ENCODE peak calls at places on chromosomes 2 and 18, in eight cellular contexts. H is GM23338, A is hepatocyte, O is K562, J is SK-N-SH, U is HCT116, C is neuronal stem cell, L is GM23248. F is an unnamed sample.

GRCh38 chr2:180662555-180662954 is 317.9 kb upstream of the UBE2E3 start:
- DNase-seq in C (no peak), U (no peak), A (no peak), H (no peak), J (no peak), L (peak), O (no peak), F (no peak)

GRCh38 chr2:189552991-189553404 is 27.6 kb downstream of the SLC40A1 start:
- DNase-seq in U (no peak), C (no peak), O (no peak), L (no peak), H (no peak), A (no peak), J (no peak), F (no peak)

GRCh38 chr2:179595284-179595683 is 266.1 kb downstream of the ZNF385B start:
- DNase-seq in A (no peak), J (no peak), C (no peak), L (peak), H (peak), O (no peak), U (no peak), F (no peak)

GRCh38 chr2:237464757-237465391 is 22.2 kb upstream of the MLPH start:
- DNase-seq in U (no peak), C (no peak), L (peak), J (no peak), O (no peak), A (no peak), H (no peak), F (no peak)

GRCh38 chr2:128303095-128303791 is 15.4 kb downstream of the HS6ST1 start:
- DNase-seq in J (no peak), O (no peak), H (no peak), U (no peak), L (no peak), C (no peak), A (no peak), F (peak)

GRCh38 chr2:157325786-157326185 is at the start of gene ERMN:
- DNase-seq in J (no peak), C (peak), H (peak), L (no peak), O (no peak), A (no peak), U (no peak), F (no peak)

GRCh38 chr18:38243291-38243690 is 677.7 kb upstream of the CELF4 start:
- DNase-seq in J (no peak), U (no peak), H (no peak), A (no peak), C (no peak), O (no peak), L (no peak), F (no peak)

GRCh38 chr18:5110288-5110687 is 86.8 kb downstream of the AKAIN1 start:
- DNase-seq in J (no peak), L (no peak), U (no peak), H (no peak), O (no peak), A (no peak), C (no peak), F (no peak)

GRCh38 chr2:238092486-238093035 is 7.6 kb upstream of the ESPNL start:
- DNase-seq in O (no peak), J (peak), U (no peak), A (no peak), H (no peak), L (no peak), C (no peak), F (no peak)

GRCh38 chr2:146481629-146482028 is 1363.2 kb upstream of the ACVR2A start:
- DNase-seq in A (no peak), L (peak), U (no peak), C (no peak), H (no peak), J (no peak), O (no peak), F (no peak)

GRCh38 chr18:49021433-49022129 is 70.8 kb upstream of the SMAD7 start:
- DNase-seq in A (peak), O (peak), C (no peak), J (peak), U (peak), H (peak), L (peak), F (peak)

GRCh38 chr18:4270988-4271387 is 184.1 kb downstream of the DLGAP1 start:
- DNase-seq in U (no peak), H (no peak), J (no peak), A (no peak), C (no peak), L (no peak), O (no peak), F (no peak)

GRCh38 chr18:10081477-10081876 is 167.7 kb downstream of the VAPA start:
- DNase-seq in O (peak), H (no peak), A (peak), U (no peak), J (no peak), L (no peak), C (no peak), F (no peak)

GRCh38 chr2:219073413-219074129 is 12.8 kb upstream of the IHH start:
- DNase-seq in A (peak), J (peak), O (peak), H (peak), C (peak), U (peak), L (peak), F (peak)

GRCh38 chr2:121087117-121087516 is 197.9 kb downstream of the TFCP2L1 start:
- DNase-seq in H (no peak), A (no peak), L (no peak), U (no peak), J (no peak), C (no peak), O (no peak), F (no peak)

GRCh38 chr2:144522741-144523605 is 3.1 kb upstream of the ZEB2 start:
- DNase-seq in U (no peak), A (no peak), O (peak), H (peak), L (peak), C (no peak), J (peak), F (no peak)

GRCh38 chr18:28095041-28095440 is 81.9 kb downstream of the CDH2 start:
- DNase-seq in J (no peak), C (no peak), L (peak), A (no peak), H (no peak), O (no peak), U (no peak), F (no peak)

GRCh38 chr18:32081881-32082280 is 9.8 kb upstream of the RNF138 start:
- DNase-seq in A (no peak), U (no peak), H (no peak), C (no peak), O (no peak), L (peak), J (no peak), F (no peak)

GRCh38 chr2:175251425-175252041 is 70.0 kb upstream of the ATP5MC3 start:
- DNase-seq in O (peak), J (peak), H (peak), L (peak), C (peak), U (peak), A (peak), F (peak)

GRCh38 chr2:83196225-83196624 is 1262.9 kb downstream of the SUCLG1 start:
- DNase-seq in A (peak), O (no peak), H (peak), J (peak), C (no peak), L (peak), U (peak), F (peak)

GRCh38 chr2:128316777-128317185 is 1.9 kb downstream of the HS6ST1 start:
- DNase-seq in J (peak), A (peak), C (no peak), O (no peak), U (no peak), L (peak), H (no peak), F (no peak)

DNA sequence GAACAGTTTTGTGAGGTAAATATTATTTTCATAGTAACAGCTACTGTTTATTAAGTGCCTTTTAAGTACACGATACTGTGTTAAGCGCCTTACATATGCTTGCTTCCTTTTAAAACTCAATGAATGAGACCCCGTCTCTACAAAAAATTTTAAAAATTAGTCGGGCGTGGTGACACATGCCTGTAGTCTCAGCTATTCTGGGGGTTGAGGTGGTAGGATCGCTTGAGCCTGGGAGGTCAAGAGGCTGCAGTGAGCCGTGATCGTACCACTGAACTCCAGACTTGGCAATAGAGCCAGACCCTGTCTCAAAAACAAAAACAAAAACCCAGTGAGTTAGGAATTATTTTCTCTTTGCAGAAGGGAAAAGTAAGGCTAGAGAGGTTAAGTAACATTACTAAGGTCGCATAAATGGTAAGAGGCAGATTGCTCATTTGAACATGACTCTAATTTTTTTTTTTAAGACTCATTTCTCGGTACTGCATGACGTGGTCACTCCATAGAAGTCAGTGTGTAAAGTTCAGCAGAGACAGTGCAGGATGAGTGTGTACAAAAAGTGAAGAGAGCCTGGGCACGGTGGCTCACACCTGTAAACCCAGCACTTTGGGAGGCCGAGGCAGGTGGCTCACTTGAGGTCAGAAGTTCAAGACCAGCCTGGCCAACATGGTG is 1.1 kb downstream of the METAP1D start:
- DNase-seq in A (no peak), U (no peak), L (peak), C (no peak), O (peak), H (no peak), J (no peak), F (peak)
- H3K4me2 ChIP-seq in A (peak), U (peak), L (peak), C (peak), O (peak), H (peak), J (peak), F (peak)

GRCh38 chr2:234364718-234365117 is 132.2 kb downstream of the ARL4C start:
- DNase-seq in U (no peak), L (no peak), O (peak), H (no peak), C (no peak), A (no peak), J (no peak), F (no peak)

GRCh38 chr2:234363647-234364294 is 133.1 kb downstream of the ARL4C start:
- DNase-seq in A (no peak), J (no peak), L (no peak), O (no peak), H (no peak), U (no peak), C (no peak), F (no peak)

GRCh38 chr2:234368861-234369261 is 128.0 kb downstream of the ARL4C start:
- DNase-seq in J (no peak), A (peak), C (no peak), O (no peak), U (no peak), H (no peak), L (peak), F (no peak)

GRCh38 chr2:234363011-234363487 is 133.8 kb downstream of the ARL4C start:
- DNase-seq in H (peak), J (no peak), L (peak), C (peak), U (peak), A (peak), O (no peak), F (no peak)

GRCh38 chr2:234366891-234367290 is 130.0 kb downstream of the ARL4C start:
- DNase-seq in H (no peak), J (no peak), C (no peak), L (peak), O (no peak), A (peak), U (no peak), F (no peak)
- H2AFZ ChIP-seq in H (peak), J (no peak), C (peak), L (no peak), O (no peak), A (no peak), U (no peak), F (peak)

GRCh38 chr18:35030234-35030989 is 10.8 kb upstream of the MAPRE2 start:
- DNase-seq in J (no peak), U (no peak), L (no peak), C (no peak), H (no peak), O (no peak), A (peak), F (peak)
- H3K27ac ChIP-seq in J (no peak), U (no peak), L (no peak), C (no peak), H (no peak), O (peak), A (peak), F (peak)

GRCh38 chr2:74571058-74571457 is 16.5 kb downstream of the DOK1 start:
- DNase-seq in C (no peak), O (no peak), J (no peak), A (no peak), H (no peak), L (no peak), U (no peak), F (peak)
- H3K4me2 ChIP-seq in C (no peak), O (no peak), J (no peak), A (no peak), H (no peak), L (no peak), U (no peak), F (peak)

GRCh38 chr18:78816114-78816513 is 163.5 kb upstream of the SALL3 start:
- DNase-seq in L (no peak), H (no peak), U (no peak), O (no peak), C (no peak), A (no peak), J (no peak), F (no peak)

GRCh38 chr18:78813156-78813555 is 166.5 kb upstream of the SALL3 start:
- DNase-seq in J (no peak), L (no peak), O (no peak), H (peak), C (no peak), A (no peak), U (no peak), F (no peak)

GRCh38 chr18:78814321-78814720 is 165.3 kb upstream of the SALL3 start:
- DNase-seq in U (no peak), J (no peak), A (peak), H (peak), L (no peak), O (no peak), C (no peak), F (no peak)

GRCh38 chr18:78813898-78814297 is 165.7 kb upstream of the SALL3 start:
- DNase-seq in J (no peak), A (no peak), O (no peak), L (no peak), U (no peak), C (no peak), H (no peak), F (no peak)

DNA sequence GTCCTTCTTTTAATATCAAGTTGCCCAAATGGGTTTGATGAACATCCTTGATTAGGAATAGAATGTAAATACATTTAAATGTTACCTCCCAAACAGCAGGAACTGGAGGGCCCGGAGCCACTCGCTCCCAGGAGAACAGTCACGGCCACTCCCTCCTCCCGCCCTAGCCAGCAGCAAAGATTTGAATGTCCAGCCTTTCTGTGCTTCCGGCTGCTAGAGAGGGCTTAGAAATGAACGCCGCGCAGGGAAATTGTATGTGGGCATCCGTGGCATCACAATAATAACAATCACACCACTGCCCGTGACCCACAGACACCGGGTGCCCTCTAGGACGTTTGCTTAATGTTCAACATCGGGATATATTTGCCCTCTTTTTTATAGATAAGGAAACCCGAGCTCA is 164.9 kb upstream of the SALL3 start:
- DNase-seq in L (no peak), J (no peak), O (no peak), A (no peak), C (no peak), U (no peak), H (no peak), F (no peak)
- H2AFZ ChIP-seq in L (no peak), J (no peak), O (no peak), A (no peak), C (no peak), U (no peak), H (no peak), F (no peak)

GRCh38 chr18:69622961-69623360 is 222.3 kb downstream of the DOK6 start:
- DNase-seq in J (no peak), A (no peak), C (no peak), H (no peak), U (no peak), O (no peak), L (no peak), F (no peak)
- H3K27ac ChIP-seq in J (no peak), A (no peak), C (no peak), H (no peak), U (no peak), O (no peak), L (no peak), F (no peak)

DNA sequence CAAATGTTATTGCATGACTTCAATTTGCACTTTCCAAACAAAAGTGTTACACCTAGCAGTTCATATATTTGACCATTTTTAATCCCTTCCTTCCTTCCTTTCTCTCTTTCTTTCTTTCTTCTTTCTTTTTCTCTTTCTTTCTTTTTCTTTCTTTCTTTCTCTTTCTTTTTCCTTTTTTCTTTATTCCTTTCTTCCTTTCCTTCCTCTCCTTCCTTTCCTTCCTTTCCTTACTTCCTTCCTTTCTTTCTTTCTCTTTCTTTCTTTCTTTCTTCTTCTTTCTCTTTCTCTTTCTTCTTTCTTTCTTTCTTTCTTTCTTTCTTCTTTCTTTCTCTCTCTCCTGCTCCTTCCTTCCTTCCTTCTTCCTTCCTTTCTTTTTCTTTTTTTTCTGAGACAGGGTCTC is 146.7 kb upstream of the ALKAL2 start:
- DNase-seq in A (no peak), C (no peak), U (no peak), H (no peak), O (no peak), L (no peak), J (no peak), F (no peak)
- H3K4me2 ChIP-seq in A (no peak), C (no peak), U (no peak), H (no peak), O (no peak), L (no peak), J (no peak), F (no peak)

DNA sequence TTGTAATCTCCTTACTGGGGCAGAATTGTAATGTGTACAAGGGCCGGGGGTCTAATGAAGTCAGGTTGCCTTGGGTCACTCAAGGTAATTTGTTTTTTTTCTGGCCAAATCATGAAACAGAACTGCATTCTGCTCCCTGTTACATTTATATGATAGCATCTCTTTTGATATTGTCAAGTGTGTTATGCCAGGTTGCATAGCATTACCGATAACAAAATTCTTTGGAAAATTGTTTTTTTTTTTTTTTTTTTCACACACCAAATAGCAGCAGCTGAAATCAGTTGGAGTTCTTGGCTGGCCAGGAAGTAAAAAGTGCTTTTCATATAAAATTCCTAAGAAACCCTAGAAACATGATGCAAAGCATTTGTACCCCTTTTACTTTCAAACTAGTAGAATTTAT is 282.6 kb upstream of the FN1 start:
- DNase-seq in H (no peak), U (no peak), O (no peak), C (no peak), A (no peak), J (no peak), L (no peak), F (no peak)
- H2AFZ ChIP-seq in H (no peak), U (no peak), O (no peak), C (peak), A (no peak), J (no peak), L (peak), F (no peak)

GRCh38 chr2:149885468-149885867 is 297.9 kb upstream of the MMADHC start:
- DNase-seq in H (no peak), J (no peak), U (no peak), A (no peak), C (no peak), O (no peak), L (peak), F (no peak)

DNA sequence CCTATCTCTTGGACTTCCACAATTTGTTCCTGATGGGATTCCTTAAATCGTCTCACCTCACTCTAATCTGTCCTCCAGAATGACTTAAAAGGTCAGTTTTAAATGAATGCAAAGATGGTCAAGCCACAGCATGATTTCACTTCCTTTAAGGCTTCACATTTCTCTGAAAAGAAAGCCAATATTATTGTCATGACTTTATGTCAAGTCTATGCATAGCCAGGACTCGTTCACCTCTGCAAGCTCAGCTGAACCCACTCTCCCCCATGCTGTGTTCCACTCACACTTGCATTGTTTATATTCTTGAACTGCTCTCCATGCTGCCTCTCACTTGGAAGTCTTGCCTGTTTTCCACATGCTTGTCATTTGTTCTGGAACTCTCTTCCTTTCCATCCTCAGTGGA is 298.4 kb upstream of the MMADHC start:
- DNase-seq in O (no peak), U (no peak), C (no peak), L (no peak), H (no peak), J (no peak), A (no peak), F (no peak)
- H3K27ac ChIP-seq in O (no peak), U (no peak), C (no peak), L (no peak), H (no peak), J (no peak), A (no peak), F (no peak)